ENCODE peak calls at places on chromosomes 12 and 14, in nine cellular contexts. One of them, this sample, is unnamed.

GRCh38 chr14:89551432-89551831 is 134.4 kb upstream of the FOXN3 start:
- ATAC-seq in stimulated activated effector memory CD8-positive, alpha-beta T cell treated with anti-CD3 and anti-CD28 coated beads, Interleukin-12 subunit alpha, Interleukin-12 subunit beta, amount 100 ng/mL, for 72 hours: no peak
- ATAC-seq in mucosa of descending colon: no peak
- ATAC-seq in Panc1: no peak
- ATAC-seq in activated CD4-positive, alpha-beta T cell treated with anti-CD3 and anti-CD28 coated beads for 36 hours: no peak
- ATAC-seq in natural killer cell: no peak
- ATAC-seq in activated CD8-positive, alpha-beta memory T cell treated with anti-CD3 and anti-CD28 coated beads, Interleukin-2, amount 10 ng/mL, durations not matched to agents 7 days and 5 days: no peak
- ATAC-seq in sciatic nerve: no peak
- ATAC-seq in activated CD8-positive, alpha-beta T cell treated with anti-CD3 and anti-CD28 coated beads for 36 hours: no peak
- ATAC-seq in this sample: no peak

GRCh38 chr12:94488449-94488848 is 28.8 kb upstream of the CEP83 start:
- ATAC-seq in activated CD4-positive, alpha-beta T cell treated with anti-CD3 and anti-CD28 coated beads for 36 hours: no peak
- ATAC-seq in activated CD8-positive, alpha-beta T cell treated with anti-CD3 and anti-CD28 coated beads for 36 hours: no peak
- ATAC-seq in sciatic nerve: no peak
- ATAC-seq in natural killer cell: no peak
- ATAC-seq in stimulated activated effector memory CD8-positive, alpha-beta T cell treated with anti-CD3 and anti-CD28 coated beads, Interleukin-12 subunit alpha, Interleukin-12 subunit beta, amount 100 ng/mL, for 72 hours: no peak
- ATAC-seq in Panc1: no peak
- ATAC-seq in activated CD8-positive, alpha-beta memory T cell treated with anti-CD3 and anti-CD28 coated beads, Interleukin-2, amount 10 ng/mL, durations not matched to agents 7 days and 5 days: no peak
- ATAC-seq in mucosa of descending colon: peak
- ATAC-seq in this sample: no peak

GRCh38 chr14:64510127-64510808 is 5.7 kb downstream of the ZBTB1 start:
- ATAC-seq in mucosa of descending colon: no peak
- ATAC-seq in natural killer cell: peak
- ATAC-seq in activated CD8-positive, alpha-beta memory T cell treated with anti-CD3 and anti-CD28 coated beads, Interleukin-2, amount 10 ng/mL, durations not matched to agents 7 days and 5 days: peak
- ATAC-seq in activated CD8-positive, alpha-beta T cell treated with anti-CD3 and anti-CD28 coated beads for 36 hours: peak
- ATAC-seq in Panc1: no peak
- ATAC-seq in activated CD4-positive, alpha-beta T cell treated with anti-CD3 and anti-CD28 coated beads for 36 hours: no peak
- ATAC-seq in stimulated activated effector memory CD8-positive, alpha-beta T cell treated with anti-CD3 and anti-CD28 coated beads, Interleukin-12 subunit alpha, Interleukin-12 subunit beta, amount 100 ng/mL, for 72 hours: peak
- ATAC-seq in sciatic nerve: no peak
- ATAC-seq in this sample: no peak

GRCh38 chr12:74816398-74817175 is 279.0 kb downstream of the ATXN7L3B start:
- ATAC-seq in activated CD4-positive, alpha-beta T cell treated with anti-CD3 and anti-CD28 coated beads for 36 hours: no peak
- ATAC-seq in natural killer cell: no peak
- ATAC-seq in Panc1: no peak
- ATAC-seq in mucosa of descending colon: no peak
- ATAC-seq in sciatic nerve: no peak
- ATAC-seq in stimulated activated effector memory CD8-positive, alpha-beta T cell treated with anti-CD3 and anti-CD28 coated beads, Interleukin-12 subunit alpha, Interleukin-12 subunit beta, amount 100 ng/mL, for 72 hours: peak
- ATAC-seq in activated CD8-positive, alpha-beta memory T cell treated with anti-CD3 and anti-CD28 coated beads, Interleukin-2, amount 10 ng/mL, durations not matched to agents 7 days and 5 days: no peak
- ATAC-seq in activated CD8-positive, alpha-beta T cell treated with anti-CD3 and anti-CD28 coated beads for 36 hours: no peak
- ATAC-seq in this sample: no peak

GRCh38 chr12:65891987-65892481 is 67.8 kb downstream of the HMGA2 start:
- ATAC-seq in natural killer cell: no peak
- ATAC-seq in sciatic nerve: peak
- ATAC-seq in activated CD8-positive, alpha-beta memory T cell treated with anti-CD3 and anti-CD28 coated beads, Interleukin-2, amount 10 ng/mL, durations not matched to agents 7 days and 5 days: no peak
- ATAC-seq in activated CD4-positive, alpha-beta T cell treated with anti-CD3 and anti-CD28 coated beads for 36 hours: no peak
- ATAC-seq in Panc1: peak
- ATAC-seq in mucosa of descending colon: peak
- ATAC-seq in activated CD8-positive, alpha-beta T cell treated with anti-CD3 and anti-CD28 coated beads for 36 hours: no peak
- ATAC-seq in stimulated activated effector memory CD8-positive, alpha-beta T cell treated with anti-CD3 and anti-CD28 coated beads, Interleukin-12 subunit alpha, Interleukin-12 subunit beta, amount 100 ng/mL, for 72 hours: no peak
- ATAC-seq in this sample: peak

GRCh38 chr14:102891111-102891510 is 31.4 kb upstream of the AMN start:
- ATAC-seq in stimulated activated effector memory CD8-positive, alpha-beta T cell treated with anti-CD3 and anti-CD28 coated beads, Interleukin-12 subunit alpha, Interleukin-12 subunit beta, amount 100 ng/mL, for 72 hours: no peak
- ATAC-seq in activated CD4-positive, alpha-beta T cell treated with anti-CD3 and anti-CD28 coated beads for 36 hours: no peak
- ATAC-seq in natural killer cell: no peak
- ATAC-seq in activated CD8-positive, alpha-beta T cell treated with anti-CD3 and anti-CD28 coated beads for 36 hours: no peak
- ATAC-seq in sciatic nerve: no peak
- ATAC-seq in mucosa of descending colon: no peak
- ATAC-seq in activated CD8-positive, alpha-beta memory T cell treated with anti-CD3 and anti-CD28 coated beads, Interleukin-2, amount 10 ng/mL, durations not matched to agents 7 days and 5 days: no peak
- ATAC-seq in Panc1: no peak
- ATAC-seq in this sample: no peak

GRCh38 chr14:92409069-92409468 is 86.1 kb downstream of the SLC24A4 start:
- ATAC-seq in sciatic nerve: peak
- ATAC-seq in stimulated activated effector memory CD8-positive, alpha-beta T cell treated with anti-CD3 and anti-CD28 coated beads, Interleukin-12 subunit alpha, Interleukin-12 subunit beta, amount 100 ng/mL, for 72 hours: no peak
- ATAC-seq in activated CD8-positive, alpha-beta T cell treated with anti-CD3 and anti-CD28 coated beads for 36 hours: no peak
- ATAC-seq in mucosa of descending colon: peak
- ATAC-seq in Panc1: no peak
- ATAC-seq in natural killer cell: no peak
- ATAC-seq in activated CD4-positive, alpha-beta T cell treated with anti-CD3 and anti-CD28 coated beads for 36 hours: no peak
- ATAC-seq in activated CD8-positive, alpha-beta memory T cell treated with anti-CD3 and anti-CD28 coated beads, Interleukin-2, amount 10 ng/mL, durations not matched to agents 7 days and 5 days: no peak
- ATAC-seq in this sample: no peak

GRCh38 chr12:71183018-71183417 is 25.2 kb upstream of the TSPAN8 start:
- ATAC-seq in natural killer cell: no peak
- ATAC-seq in activated CD8-positive, alpha-beta memory T cell treated with anti-CD3 and anti-CD28 coated beads, Interleukin-2, amount 10 ng/mL, durations not matched to agents 7 days and 5 days: no peak
- ATAC-seq in sciatic nerve: no peak
- ATAC-seq in stimulated activated effector memory CD8-positive, alpha-beta T cell treated with anti-CD3 and anti-CD28 coated beads, Interleukin-12 subunit alpha, Interleukin-12 subunit beta, amount 100 ng/mL, for 72 hours: no peak
- ATAC-seq in Panc1: no peak
- ATAC-seq in activated CD4-positive, alpha-beta T cell treated with anti-CD3 and anti-CD28 coated beads for 36 hours: no peak
- ATAC-seq in activated CD8-positive, alpha-beta T cell treated with anti-CD3 and anti-CD28 coated beads for 36 hours: no peak
- ATAC-seq in mucosa of descending colon: no peak
- ATAC-seq in this sample: no peak

GRCh38 chr14:71536927-71537772 is 395.1 kb upstream of the RGS6 start:
- ATAC-seq in sciatic nerve: no peak
- ATAC-seq in natural killer cell: no peak
- ATAC-seq in activated CD8-positive, alpha-beta memory T cell treated with anti-CD3 and anti-CD28 coated beads, Interleukin-2, amount 10 ng/mL, durations not matched to agents 7 days and 5 days: no peak
- ATAC-seq in stimulated activated effector memory CD8-positive, alpha-beta T cell treated with anti-CD3 and anti-CD28 coated beads, Interleukin-12 subunit alpha, Interleukin-12 subunit beta, amount 100 ng/mL, for 72 hours: no peak
- ATAC-seq in activated CD8-positive, alpha-beta T cell treated with anti-CD3 and anti-CD28 coated beads for 36 hours: no peak
- ATAC-seq in Panc1: no peak
- ATAC-seq in activated CD4-positive, alpha-beta T cell treated with anti-CD3 and anti-CD28 coated beads for 36 hours: no peak
- ATAC-seq in mucosa of descending colon: no peak
- ATAC-seq in this sample: no peak

GRCh38 chr12:47797432-47797831 is 22.3 kb downstream of the HDAC7 start:
- ATAC-seq in activated CD8-positive, alpha-beta memory T cell treated with anti-CD3 and anti-CD28 coated beads, Interleukin-2, amount 10 ng/mL, durations not matched to agents 7 days and 5 days: peak
- ATAC-seq in Panc1: peak
- ATAC-seq in activated CD8-positive, alpha-beta T cell treated with anti-CD3 and anti-CD28 coated beads for 36 hours: peak
- ATAC-seq in natural killer cell: peak
- ATAC-seq in stimulated activated effector memory CD8-positive, alpha-beta T cell treated with anti-CD3 and anti-CD28 coated beads, Interleukin-12 subunit alpha, Interleukin-12 subunit beta, amount 100 ng/mL, for 72 hours: peak
- ATAC-seq in sciatic nerve: no peak
- ATAC-seq in mucosa of descending colon: peak
- ATAC-seq in activated CD4-positive, alpha-beta T cell treated with anti-CD3 and anti-CD28 coated beads for 36 hours: peak
- ATAC-seq in this sample: peak

GRCh38 chr12:108959748-108960655 is 60.9 kb downstream of the SVOP start:
- ATAC-seq in natural killer cell: no peak
- ATAC-seq in stimulated activated effector memory CD8-positive, alpha-beta T cell treated with anti-CD3 and anti-CD28 coated beads, Interleukin-12 subunit alpha, Interleukin-12 subunit beta, amount 100 ng/mL, for 72 hours: no peak
- ATAC-seq in Panc1: no peak
- ATAC-seq in mucosa of descending colon: no peak
- ATAC-seq in activated CD8-positive, alpha-beta T cell treated with anti-CD3 and anti-CD28 coated beads for 36 hours: no peak
- ATAC-seq in activated CD8-positive, alpha-beta memory T cell treated with anti-CD3 and anti-CD28 coated beads, Interleukin-2, amount 10 ng/mL, durations not matched to agents 7 days and 5 days: no peak
- ATAC-seq in activated CD4-positive, alpha-beta T cell treated with anti-CD3 and anti-CD28 coated beads for 36 hours: no peak
- ATAC-seq in sciatic nerve: no peak
- ATAC-seq in this sample: no peak

GRCh38 chr14:105616802-105617192 is 90.4 kb downstream of the TMEM121 start:
- ATAC-seq in activated CD8-positive, alpha-beta T cell treated with anti-CD3 and anti-CD28 coated beads for 36 hours: no peak
- ATAC-seq in activated CD8-positive, alpha-beta memory T cell treated with anti-CD3 and anti-CD28 coated beads, Interleukin-2, amount 10 ng/mL, durations not matched to agents 7 days and 5 days: no peak
- ATAC-seq in stimulated activated effector memory CD8-positive, alpha-beta T cell treated with anti-CD3 and anti-CD28 coated beads, Interleukin-12 subunit alpha, Interleukin-12 subunit beta, amount 100 ng/mL, for 72 hours: no peak
- ATAC-seq in mucosa of descending colon: no peak
- ATAC-seq in natural killer cell: peak
- ATAC-seq in Panc1: no peak
- ATAC-seq in sciatic nerve: no peak
- ATAC-seq in activated CD4-positive, alpha-beta T cell treated with anti-CD3 and anti-CD28 coated beads for 36 hours: no peak
- ATAC-seq in this sample: peak

GRCh38 chr12:104473374-104473983 is 16.7 kb downstream of the CHST11 start:
- ATAC-seq in stimulated activated effector memory CD8-positive, alpha-beta T cell treated with anti-CD3 and anti-CD28 coated beads, Interleukin-12 subunit alpha, Interleukin-12 subunit beta, amount 100 ng/mL, for 72 hours: peak
- ATAC-seq in mucosa of descending colon: peak
- ATAC-seq in activated CD4-positive, alpha-beta T cell treated with anti-CD3 and anti-CD28 coated beads for 36 hours: peak
- ATAC-seq in sciatic nerve: peak
- ATAC-seq in activated CD8-positive, alpha-beta T cell treated with anti-CD3 and anti-CD28 coated beads for 36 hours: peak
- ATAC-seq in Panc1: peak
- ATAC-seq in natural killer cell: peak
- ATAC-seq in activated CD8-positive, alpha-beta memory T cell treated with anti-CD3 and anti-CD28 coated beads, Interleukin-2, amount 10 ng/mL, durations not matched to agents 7 days and 5 days: peak
- ATAC-seq in this sample: peak

GRCh38 chr12:53948650-53949593 is 5.8 kb upstream of the HOXC12 start:
- ATAC-seq in stimulated activated effector memory CD8-positive, alpha-beta T cell treated with anti-CD3 and anti-CD28 coated beads, Interleukin-12 subunit alpha, Interleukin-12 subunit beta, amount 100 ng/mL, for 72 hours: no peak
- ATAC-seq in Panc1: peak
- ATAC-seq in activated CD4-positive, alpha-beta T cell treated with anti-CD3 and anti-CD28 coated beads for 36 hours: no peak
- ATAC-seq in sciatic nerve: no peak
- ATAC-seq in activated CD8-positive, alpha-beta T cell treated with anti-CD3 and anti-CD28 coated beads for 36 hours: no peak
- ATAC-seq in natural killer cell: no peak
- ATAC-seq in mucosa of descending colon: no peak
- ATAC-seq in activated CD8-positive, alpha-beta memory T cell treated with anti-CD3 and anti-CD28 coated beads, Interleukin-2, amount 10 ng/mL, durations not matched to agents 7 days and 5 days: no peak
- ATAC-seq in this sample: no peak

GRCh38 chr14:57038689-57039088 is 228.4 kb upstream of the OTX2 start:
- ATAC-seq in mucosa of descending colon: no peak
- ATAC-seq in Panc1: no peak
- ATAC-seq in activated CD4-positive, alpha-beta T cell treated with anti-CD3 and anti-CD28 coated beads for 36 hours: no peak
- ATAC-seq in natural killer cell: no peak
- ATAC-seq in sciatic nerve: no peak
- ATAC-seq in activated CD8-positive, alpha-beta memory T cell treated with anti-CD3 and anti-CD28 coated beads, Interleukin-2, amount 10 ng/mL, durations not matched to agents 7 days and 5 days: no peak
- ATAC-seq in stimulated activated effector memory CD8-positive, alpha-beta T cell treated with anti-CD3 and anti-CD28 coated beads, Interleukin-12 subunit alpha, Interleukin-12 subunit beta, amount 100 ng/mL, for 72 hours: no peak
- ATAC-seq in activated CD8-positive, alpha-beta T cell treated with anti-CD3 and anti-CD28 coated beads for 36 hours: no peak
- ATAC-seq in this sample: no peak

GRCh38 chr12:96237465-96238077 is 43.4 kb downstream of the ELK3 start:
- ATAC-seq in stimulated activated effector memory CD8-positive, alpha-beta T cell treated with anti-CD3 and anti-CD28 coated beads, Interleukin-12 subunit alpha, Interleukin-12 subunit beta, amount 100 ng/mL, for 72 hours: peak
- ATAC-seq in activated CD8-positive, alpha-beta memory T cell treated with anti-CD3 and anti-CD28 coated beads, Interleukin-2, amount 10 ng/mL, durations not matched to agents 7 days and 5 days: peak
- ATAC-seq in activated CD8-positive, alpha-beta T cell treated with anti-CD3 and anti-CD28 coated beads for 36 hours: peak
- ATAC-seq in sciatic nerve: peak
- ATAC-seq in mucosa of descending colon: peak
- ATAC-seq in Panc1: peak
- ATAC-seq in activated CD4-positive, alpha-beta T cell treated with anti-CD3 and anti-CD28 coated beads for 36 hours: peak
- ATAC-seq in natural killer cell: peak
- ATAC-seq in this sample: peak

GRCh38 chr14:70858641-70859040 is 48.6 kb upstream of the PCNX1 start:
- ATAC-seq in mucosa of descending colon: no peak
- ATAC-seq in activated CD8-positive, alpha-beta T cell treated with anti-CD3 and anti-CD28 coated beads for 36 hours: no peak
- ATAC-seq in stimulated activated effector memory CD8-positive, alpha-beta T cell treated with anti-CD3 and anti-CD28 coated beads, Interleukin-12 subunit alpha, Interleukin-12 subunit beta, amount 100 ng/mL, for 72 hours: no peak
- ATAC-seq in sciatic nerve: no peak
- ATAC-seq in natural killer cell: no peak
- ATAC-seq in activated CD4-positive, alpha-beta T cell treated with anti-CD3 and anti-CD28 coated beads for 36 hours: no peak
- ATAC-seq in Panc1: no peak
- ATAC-seq in activated CD8-positive, alpha-beta memory T cell treated with anti-CD3 and anti-CD28 coated beads, Interleukin-2, amount 10 ng/mL, durations not matched to agents 7 days and 5 days: no peak
- ATAC-seq in this sample: no peak

GRCh38 chr14:38704220-38704619 is 398.8 kb downstream of the SEC23A start:
- ATAC-seq in activated CD4-positive, alpha-beta T cell treated with anti-CD3 and anti-CD28 coated beads for 36 hours: no peak
- ATAC-seq in stimulated activated effector memory CD8-positive, alpha-beta T cell treated with anti-CD3 and anti-CD28 coated beads, Interleukin-12 subunit alpha, Interleukin-12 subunit beta, amount 100 ng/mL, for 72 hours: no peak
- ATAC-seq in mucosa of descending colon: no peak
- ATAC-seq in activated CD8-positive, alpha-beta T cell treated with anti-CD3 and anti-CD28 coated beads for 36 hours: no peak
- ATAC-seq in natural killer cell: no peak
- ATAC-seq in sciatic nerve: no peak
- ATAC-seq in Panc1: no peak
- ATAC-seq in activated CD8-positive, alpha-beta memory T cell treated with anti-CD3 and anti-CD28 coated beads, Interleukin-2, amount 10 ng/mL, durations not matched to agents 7 days and 5 days: no peak
- ATAC-seq in this sample: no peak

GRCh38 chr14:21070083-21070609 is at the start of gene ARHGEF40:
- ATAC-seq in mucosa of descending colon: peak
- ATAC-seq in stimulated activated effector memory CD8-positive, alpha-beta T cell treated with anti-CD3 and anti-CD28 coated beads, Interleukin-12 subunit alpha, Interleukin-12 subunit beta, amount 100 ng/mL, for 72 hours: no peak
- ATAC-seq in activated CD8-positive, alpha-beta memory T cell treated with anti-CD3 and anti-CD28 coated beads, Interleukin-2, amount 10 ng/mL, durations not matched to agents 7 days and 5 days: peak
- ATAC-seq in natural killer cell: peak
- ATAC-seq in sciatic nerve: peak
- ATAC-seq in activated CD8-positive, alpha-beta T cell treated with anti-CD3 and anti-CD28 coated beads for 36 hours: peak
- ATAC-seq in Panc1: peak
- ATAC-seq in activated CD4-positive, alpha-beta T cell treated with anti-CD3 and anti-CD28 coated beads for 36 hours: no peak
- ATAC-seq in this sample: peak

GRCh38 chr12:3207858-3208257 is 130.7 kb downstream of the TSPAN9 start:
- ATAC-seq in mucosa of descending colon: no peak
- ATAC-seq in natural killer cell: no peak
- ATAC-seq in sciatic nerve: no peak
- ATAC-seq in activated CD8-positive, alpha-beta memory T cell treated with anti-CD3 and anti-CD28 coated beads, Interleukin-2, amount 10 ng/mL, durations not matched to agents 7 days and 5 days: peak
- ATAC-seq in activated CD8-positive, alpha-beta T cell treated with anti-CD3 and anti-CD28 coated beads for 36 hours: peak
- ATAC-seq in stimulated activated effector memory CD8-positive, alpha-beta T cell treated with anti-CD3 and anti-CD28 coated beads, Interleukin-12 subunit alpha, Interleukin-12 subunit beta, amount 100 ng/mL, for 72 hours: peak
- ATAC-seq in activated CD4-positive, alpha-beta T cell treated with anti-CD3 and anti-CD28 coated beads for 36 hours: peak
- ATAC-seq in Panc1: peak
- ATAC-seq in this sample: no peak

GRCh38 chr12:6090786-6091185 is 33.7 kb downstream of the VWF start:
- ATAC-seq in mucosa of descending colon: no peak
- ATAC-seq in Panc1: no peak
- ATAC-seq in activated CD4-positive, alpha-beta T cell treated with anti-CD3 and anti-CD28 coated beads for 36 hours: no peak
- ATAC-seq in stimulated activated effector memory CD8-positive, alpha-beta T cell treated with anti-CD3 and anti-CD28 coated beads, Interleukin-12 subunit alpha, Interleukin-12 subunit beta, amount 100 ng/mL, for 72 hours: no peak
- ATAC-seq in activated CD8-positive, alpha-beta memory T cell treated with anti-CD3 and anti-CD28 coated beads, Interleukin-2, amount 10 ng/mL, durations not matched to agents 7 days and 5 days: no peak
- ATAC-seq in sciatic nerve: peak
- ATAC-seq in natural killer cell: peak
- ATAC-seq in activated CD8-positive, alpha-beta T cell treated with anti-CD3 and anti-CD28 coated beads for 36 hours: no peak
- ATAC-seq in this sample: peak

GRCh38 chr12:124030008-124030407 is 57.0 kb downstream of the ZNF664 start:
- ATAC-seq in sciatic nerve: peak
- ATAC-seq in activated CD4-positive, alpha-beta T cell treated with anti-CD3 and anti-CD28 coated beads for 36 hours: no peak
- ATAC-seq in Panc1: no peak
- ATAC-seq in activated CD8-positive, alpha-beta T cell treated with anti-CD3 and anti-CD28 coated beads for 36 hours: no peak
- ATAC-seq in stimulated activated effector memory CD8-positive, alpha-beta T cell treated with anti-CD3 and anti-CD28 coated beads, Interleukin-12 subunit alpha, Interleukin-12 subunit beta, amount 100 ng/mL, for 72 hours: no peak
- ATAC-seq in mucosa of descending colon: no peak
- ATAC-seq in activated CD8-positive, alpha-beta memory T cell treated with anti-CD3 and anti-CD28 coated beads, Interleukin-2, amount 10 ng/mL, durations not matched to agents 7 days and 5 days: no peak
- ATAC-seq in natural killer cell: no peak
- ATAC-seq in this sample: no peak

GRCh38 chr14:75587388-75587787 is 9.0 kb downstream of the FLVCR2 start:
- ATAC-seq in activated CD8-positive, alpha-beta T cell treated with anti-CD3 and anti-CD28 coated beads for 36 hours: no peak
- ATAC-seq in Panc1: no peak
- ATAC-seq in natural killer cell: no peak
- ATAC-seq in activated CD4-positive, alpha-beta T cell treated with anti-CD3 and anti-CD28 coated beads for 36 hours: no peak
- ATAC-seq in sciatic nerve: no peak
- ATAC-seq in activated CD8-positive, alpha-beta memory T cell treated with anti-CD3 and anti-CD28 coated beads, Interleukin-2, amount 10 ng/mL, durations not matched to agents 7 days and 5 days: no peak
- ATAC-seq in stimulated activated effector memory CD8-positive, alpha-beta T cell treated with anti-CD3 and anti-CD28 coated beads, Interleukin-12 subunit alpha, Interleukin-12 subunit beta, amount 100 ng/mL, for 72 hours: no peak
- ATAC-seq in mucosa of descending colon: no peak
- ATAC-seq in this sample: no peak

GRCh38 chr12:49588761-49589516 is 16.5 kb downstream of the FAM186B start:
- ATAC-seq in natural killer cell: no peak
- ATAC-seq in activated CD8-positive, alpha-beta memory T cell treated with anti-CD3 and anti-CD28 coated beads, Interleukin-2, amount 10 ng/mL, durations not matched to agents 7 days and 5 days: no peak
- ATAC-seq in stimulated activated effector memory CD8-positive, alpha-beta T cell treated with anti-CD3 and anti-CD28 coated beads, Interleukin-12 subunit alpha, Interleukin-12 subunit beta, amount 100 ng/mL, for 72 hours: no peak
- ATAC-seq in sciatic nerve: no peak
- ATAC-seq in mucosa of descending colon: no peak
- ATAC-seq in activated CD4-positive, alpha-beta T cell treated with anti-CD3 and anti-CD28 coated beads for 36 hours: no peak
- ATAC-seq in activated CD8-positive, alpha-beta T cell treated with anti-CD3 and anti-CD28 coated beads for 36 hours: no peak
- ATAC-seq in Panc1: no peak
- ATAC-seq in this sample: peak

GRCh38 chr14:95326987-95327386 is 7.3 kb upstream of the CLMN start:
- ATAC-seq in activated CD8-positive, alpha-beta memory T cell treated with anti-CD3 and anti-CD28 coated beads, Interleukin-2, amount 10 ng/mL, durations not matched to agents 7 days and 5 days: no peak
- ATAC-seq in Panc1: no peak
- ATAC-seq in mucosa of descending colon: peak
- ATAC-seq in activated CD8-positive, alpha-beta T cell treated with anti-CD3 and anti-CD28 coated beads for 36 hours: no peak
- ATAC-seq in activated CD4-positive, alpha-beta T cell treated with anti-CD3 and anti-CD28 coated beads for 36 hours: no peak
- ATAC-seq in sciatic nerve: no peak
- ATAC-seq in stimulated activated effector memory CD8-positive, alpha-beta T cell treated with anti-CD3 and anti-CD28 coated beads, Interleukin-12 subunit alpha, Interleukin-12 subunit beta, amount 100 ng/mL, for 72 hours: no peak
- ATAC-seq in natural killer cell: no peak
- ATAC-seq in this sample: peak

GRCh38 chr14:91369628-91370445 is 47.8 kb downstream of the CCDC88C start:
- ATAC-seq in natural killer cell: no peak
- ATAC-seq in sciatic nerve: no peak
- ATAC-seq in stimulated activated effector memory CD8-positive, alpha-beta T cell treated with anti-CD3 and anti-CD28 coated beads, Interleukin-12 subunit alpha, Interleukin-12 subunit beta, amount 100 ng/mL, for 72 hours: peak
- ATAC-seq in activated CD8-positive, alpha-beta memory T cell treated with anti-CD3 and anti-CD28 coated beads, Interleukin-2, amount 10 ng/mL, durations not matched to agents 7 days and 5 days: no peak
- ATAC-seq in activated CD4-positive, alpha-beta T cell treated with anti-CD3 and anti-CD28 coated beads for 36 hours: peak
- ATAC-seq in activated CD8-positive, alpha-beta T cell treated with anti-CD3 and anti-CD28 coated beads for 36 hours: no peak
- ATAC-seq in Panc1: peak
- ATAC-seq in mucosa of descending colon: peak
- ATAC-seq in this sample: peak

GRCh38 chr12:32893458-32893857 is 3.1 kb downstream of the PKP2 start:
- ATAC-seq in stimulated activated effector memory CD8-positive, alpha-beta T cell treated with anti-CD3 and anti-CD28 coated beads, Interleukin-12 subunit alpha, Interleukin-12 subunit beta, amount 100 ng/mL, for 72 hours: no peak
- ATAC-seq in natural killer cell: no peak
- ATAC-seq in Panc1: no peak
- ATAC-seq in activated CD4-positive, alpha-beta T cell treated with anti-CD3 and anti-CD28 coated beads for 36 hours: no peak
- ATAC-seq in sciatic nerve: no peak
- ATAC-seq in activated CD8-positive, alpha-beta memory T cell treated with anti-CD3 and anti-CD28 coated beads, Interleukin-2, amount 10 ng/mL, durations not matched to agents 7 days and 5 days: no peak
- ATAC-seq in activated CD8-positive, alpha-beta T cell treated with anti-CD3 and anti-CD28 coated beads for 36 hours: no peak
- ATAC-seq in mucosa of descending colon: no peak
- ATAC-seq in this sample: no peak

GRCh38 chr14:35296505-35296904 is 4.3 kb downstream of the PSMA6 start:
- ATAC-seq in stimulated activated effector memory CD8-positive, alpha-beta T cell treated with anti-CD3 and anti-CD28 coated beads, Interleukin-12 subunit alpha, Interleukin-12 subunit beta, amount 100 ng/mL, for 72 hours: no peak
- ATAC-seq in mucosa of descending colon: no peak
- ATAC-seq in activated CD8-positive, alpha-beta memory T cell treated with anti-CD3 and anti-CD28 coated beads, Interleukin-2, amount 10 ng/mL, durations not matched to agents 7 days and 5 days: no peak
- ATAC-seq in natural killer cell: no peak
- ATAC-seq in sciatic nerve: no peak
- ATAC-seq in activated CD4-positive, alpha-beta T cell treated with anti-CD3 and anti-CD28 coated beads for 36 hours: no peak
- ATAC-seq in activated CD8-positive, alpha-beta T cell treated with anti-CD3 and anti-CD28 coated beads for 36 hours: no peak
- ATAC-seq in Panc1: no peak
- ATAC-seq in this sample: no peak

GRCh38 chr12:45687081-45688015 is 42.2 kb upstream of the ARID2 start:
- ATAC-seq in Panc1: no peak
- ATAC-seq in stimulated activated effector memory CD8-positive, alpha-beta T cell treated with anti-CD3 and anti-CD28 coated beads, Interleukin-12 subunit alpha, Interleukin-12 subunit beta, amount 100 ng/mL, for 72 hours: peak
- ATAC-seq in activated CD8-positive, alpha-beta T cell treated with anti-CD3 and anti-CD28 coated beads for 36 hours: peak
- ATAC-seq in mucosa of descending colon: no peak
- ATAC-seq in natural killer cell: no peak
- ATAC-seq in activated CD8-positive, alpha-beta memory T cell treated with anti-CD3 and anti-CD28 coated beads, Interleukin-2, amount 10 ng/mL, durations not matched to agents 7 days and 5 days: no peak
- ATAC-seq in activated CD4-positive, alpha-beta T cell treated with anti-CD3 and anti-CD28 coated beads for 36 hours: peak
- ATAC-seq in sciatic nerve: no peak
- ATAC-seq in this sample: no peak

GRCh38 chr14:68036203-68036602 is 216.6 kb downstream of the RAD51B start:
- ATAC-seq in sciatic nerve: peak
- ATAC-seq in activated CD4-positive, alpha-beta T cell treated with anti-CD3 and anti-CD28 coated beads for 36 hours: no peak
- ATAC-seq in stimulated activated effector memory CD8-positive, alpha-beta T cell treated with anti-CD3 and anti-CD28 coated beads, Interleukin-12 subunit alpha, Interleukin-12 subunit beta, amount 100 ng/mL, for 72 hours: no peak
- ATAC-seq in natural killer cell: no peak
- ATAC-seq in activated CD8-positive, alpha-beta memory T cell treated with anti-CD3 and anti-CD28 coated beads, Interleukin-2, amount 10 ng/mL, durations not matched to agents 7 days and 5 days: no peak
- ATAC-seq in activated CD8-positive, alpha-beta T cell treated with anti-CD3 and anti-CD28 coated beads for 36 hours: no peak
- ATAC-seq in mucosa of descending colon: peak
- ATAC-seq in Panc1: no peak
- ATAC-seq in this sample: no peak

GRCh38 chr12:6347367-6348338 is 5.8 kb upstream of the TNFRSF1A start:
- ATAC-seq in sciatic nerve: peak
- ATAC-seq in activated CD4-positive, alpha-beta T cell treated with anti-CD3 and anti-CD28 coated beads for 36 hours: no peak
- ATAC-seq in stimulated activated effector memory CD8-positive, alpha-beta T cell treated with anti-CD3 and anti-CD28 coated beads, Interleukin-12 subunit alpha, Interleukin-12 subunit beta, amount 100 ng/mL, for 72 hours: no peak
- ATAC-seq in mucosa of descending colon: peak
- ATAC-seq in activated CD8-positive, alpha-beta T cell treated with anti-CD3 and anti-CD28 coated beads for 36 hours: peak
- ATAC-seq in Panc1: no peak
- ATAC-seq in activated CD8-positive, alpha-beta memory T cell treated with anti-CD3 and anti-CD28 coated beads, Interleukin-2, amount 10 ng/mL, durations not matched to agents 7 days and 5 days: no peak
- ATAC-seq in natural killer cell: no peak
- ATAC-seq in this sample: peak

This sample was measured in esophagus mucosa.